ENCODE peak calls at places on chromosomes 13 and 19, in ten cellular contexts. One of them, this sample, is unnamed.

GRCh38 chr13:60369242-60369641 is 27.8 kb upstream of the TDRD3 start:
- DNase-seq in stimulated activated CD8-positive, alpha-beta memory T cell treated with anti-CD3 and anti-CD28 coated beads, Interleukin-12 subunit alpha, Interleukin-12 subunit beta, amount 100 ng/mL, for 4 hours: no peak
- DNase-seq in NCI-H1694: no peak
- DNase-seq in nucleus accumbens: no peak
- DNase-seq in germinal center: peak
- DNase-seq in HCEC 1CT: no peak
- DNase-seq in mucosa of gallbladder: no peak
- DNase-seq in stimulated activated CD4-positive, alpha-beta T cell treated with anti-CD3 and anti-CD28 coated beads, Interleukin-4, amount 100 ng/mL, for 1 hour: no peak
- DNase-seq in GM13977: no peak
- DNase-seq in cardiac muscle cell: peak
- DNase-seq in this sample: no peak

GRCh38 chr13:41029629-41030028 is 10.5 kb upstream of the ELF1 start:
- DNase-seq in stimulated activated CD8-positive, alpha-beta memory T cell treated with anti-CD3 and anti-CD28 coated beads, Interleukin-12 subunit alpha, Interleukin-12 subunit beta, amount 100 ng/mL, for 4 hours: no peak
- DNase-seq in NCI-H1694: no peak
- DNase-seq in nucleus accumbens: no peak
- DNase-seq in germinal center: no peak
- DNase-seq in HCEC 1CT: no peak
- DNase-seq in mucosa of gallbladder: no peak
- DNase-seq in stimulated activated CD4-positive, alpha-beta T cell treated with anti-CD3 and anti-CD28 coated beads, Interleukin-4, amount 100 ng/mL, for 1 hour: no peak
- DNase-seq in GM13977: no peak
- DNase-seq in cardiac muscle cell: no peak
- DNase-seq in this sample: no peak

GRCh38 chr13:90493667-90494066 is 853.8 kb upstream of the MIR17HG start:
- DNase-seq in stimulated activated CD8-positive, alpha-beta memory T cell treated with anti-CD3 and anti-CD28 coated beads, Interleukin-12 subunit alpha, Interleukin-12 subunit beta, amount 100 ng/mL, for 4 hours: no peak
- DNase-seq in NCI-H1694: no peak
- DNase-seq in nucleus accumbens: no peak
- DNase-seq in germinal center: no peak
- DNase-seq in HCEC 1CT: no peak
- DNase-seq in mucosa of gallbladder: no peak
- DNase-seq in stimulated activated CD4-positive, alpha-beta T cell treated with anti-CD3 and anti-CD28 coated beads, Interleukin-4, amount 100 ng/mL, for 1 hour: no peak
- DNase-seq in GM13977: no peak
- DNase-seq in cardiac muscle cell: no peak
- DNase-seq in this sample: no peak

GRCh38 chr13:57631607-57632275 is at the start of gene PCDH17:
- DNase-seq in stimulated activated CD8-positive, alpha-beta memory T cell treated with anti-CD3 and anti-CD28 coated beads, Interleukin-12 subunit alpha, Interleukin-12 subunit beta, amount 100 ng/mL, for 4 hours: no peak
- DNase-seq in NCI-H1694: no peak
- DNase-seq in nucleus accumbens: peak
- DNase-seq in germinal center: no peak
- DNase-seq in HCEC 1CT: no peak
- DNase-seq in mucosa of gallbladder: peak
- DNase-seq in stimulated activated CD4-positive, alpha-beta T cell treated with anti-CD3 and anti-CD28 coated beads, Interleukin-4, amount 100 ng/mL, for 1 hour: no peak
- DNase-seq in GM13977: peak
- DNase-seq in cardiac muscle cell: peak
- DNase-seq in this sample: peak

GRCh38 chr19:6720369-6721112 is at the start of gene C3:
- DNase-seq in stimulated activated CD8-positive, alpha-beta memory T cell treated with anti-CD3 and anti-CD28 coated beads, Interleukin-12 subunit alpha, Interleukin-12 subunit beta, amount 100 ng/mL, for 4 hours: no peak
- DNase-seq in NCI-H1694: no peak
- DNase-seq in nucleus accumbens: no peak
- DNase-seq in germinal center: no peak
- DNase-seq in HCEC 1CT: peak
- DNase-seq in mucosa of gallbladder: no peak
- DNase-seq in stimulated activated CD4-positive, alpha-beta T cell treated with anti-CD3 and anti-CD28 coated beads, Interleukin-4, amount 100 ng/mL, for 1 hour: no peak
- DNase-seq in GM13977: no peak
- DNase-seq in cardiac muscle cell: peak
- DNase-seq in this sample: no peak

GRCh38 chr13:33611016-33611805 is 206.7 kb upstream of the RFC3 start:
- DNase-seq in stimulated activated CD8-positive, alpha-beta memory T cell treated with anti-CD3 and anti-CD28 coated beads, Interleukin-12 subunit alpha, Interleukin-12 subunit beta, amount 100 ng/mL, for 4 hours: no peak
- DNase-seq in NCI-H1694: no peak
- DNase-seq in nucleus accumbens: peak
- DNase-seq in germinal center: no peak
- DNase-seq in HCEC 1CT: peak
- DNase-seq in mucosa of gallbladder: peak
- DNase-seq in stimulated activated CD4-positive, alpha-beta T cell treated with anti-CD3 and anti-CD28 coated beads, Interleukin-4, amount 100 ng/mL, for 1 hour: no peak
- DNase-seq in GM13977: no peak
- DNase-seq in cardiac muscle cell: peak
- DNase-seq in this sample: peak

GRCh38 chr19:17021793-17022590 is 4.6 kb downstream of the CPAMD8 start:
- DNase-seq in stimulated activated CD8-positive, alpha-beta memory T cell treated with anti-CD3 and anti-CD28 coated beads, Interleukin-12 subunit alpha, Interleukin-12 subunit beta, amount 100 ng/mL, for 4 hours: no peak
- DNase-seq in NCI-H1694: no peak
- DNase-seq in nucleus accumbens: no peak
- DNase-seq in germinal center: no peak
- DNase-seq in HCEC 1CT: peak
- DNase-seq in mucosa of gallbladder: no peak
- DNase-seq in stimulated activated CD4-positive, alpha-beta T cell treated with anti-CD3 and anti-CD28 coated beads, Interleukin-4, amount 100 ng/mL, for 1 hour: no peak
- DNase-seq in GM13977: no peak
- DNase-seq in cardiac muscle cell: peak
- DNase-seq in this sample: no peak

GRCh38 chr19:9881720-9882119 is 46.6 kb downstream of the PIN1 start:
- DNase-seq in stimulated activated CD8-positive, alpha-beta memory T cell treated with anti-CD3 and anti-CD28 coated beads, Interleukin-12 subunit alpha, Interleukin-12 subunit beta, amount 100 ng/mL, for 4 hours: no peak
- DNase-seq in NCI-H1694: no peak
- DNase-seq in nucleus accumbens: no peak
- DNase-seq in germinal center: no peak
- DNase-seq in HCEC 1CT: no peak
- DNase-seq in mucosa of gallbladder: no peak
- DNase-seq in stimulated activated CD4-positive, alpha-beta T cell treated with anti-CD3 and anti-CD28 coated beads, Interleukin-4, amount 100 ng/mL, for 1 hour: no peak
- DNase-seq in GM13977: no peak
- DNase-seq in cardiac muscle cell: no peak
- DNase-seq in this sample: no peak

GRCh38 chr13:66532146-66532545 is 698.0 kb downstream of the PCDH9 start:
- DNase-seq in stimulated activated CD8-positive, alpha-beta memory T cell treated with anti-CD3 and anti-CD28 coated beads, Interleukin-12 subunit alpha, Interleukin-12 subunit beta, amount 100 ng/mL, for 4 hours: no peak
- DNase-seq in NCI-H1694: no peak
- DNase-seq in nucleus accumbens: no peak
- DNase-seq in germinal center: no peak
- DNase-seq in HCEC 1CT: peak
- DNase-seq in mucosa of gallbladder: no peak
- DNase-seq in stimulated activated CD4-positive, alpha-beta T cell treated with anti-CD3 and anti-CD28 coated beads, Interleukin-4, amount 100 ng/mL, for 1 hour: no peak
- DNase-seq in GM13977: no peak
- DNase-seq in cardiac muscle cell: peak
- DNase-seq in this sample: no peak

GRCh38 chr19:38134538-38135149 is 89.4 kb downstream of the DPF1 start:
- DNase-seq in stimulated activated CD8-positive, alpha-beta memory T cell treated with anti-CD3 and anti-CD28 coated beads, Interleukin-12 subunit alpha, Interleukin-12 subunit beta, amount 100 ng/mL, for 4 hours: no peak
- DNase-seq in NCI-H1694: peak
- DNase-seq in nucleus accumbens: no peak
- DNase-seq in germinal center: peak
- DNase-seq in HCEC 1CT: peak
- DNase-seq in mucosa of gallbladder: peak
- DNase-seq in stimulated activated CD4-positive, alpha-beta T cell treated with anti-CD3 and anti-CD28 coated beads, Interleukin-4, amount 100 ng/mL, for 1 hour: peak
- DNase-seq in GM13977: peak
- DNase-seq in cardiac muscle cell: peak
- DNase-seq in this sample: no peak

GRCh38 chr13:32829269-32829668 is 187.0 kb upstream of the KL start:
- DNase-seq in stimulated activated CD8-positive, alpha-beta memory T cell treated with anti-CD3 and anti-CD28 coated beads, Interleukin-12 subunit alpha, Interleukin-12 subunit beta, amount 100 ng/mL, for 4 hours: no peak
- DNase-seq in NCI-H1694: no peak
- DNase-seq in nucleus accumbens: no peak
- DNase-seq in germinal center: no peak
- DNase-seq in HCEC 1CT: no peak
- DNase-seq in mucosa of gallbladder: no peak
- DNase-seq in stimulated activated CD4-positive, alpha-beta T cell treated with anti-CD3 and anti-CD28 coated beads, Interleukin-4, amount 100 ng/mL, for 1 hour: no peak
- DNase-seq in GM13977: no peak
- DNase-seq in cardiac muscle cell: no peak
- DNase-seq in this sample: no peak

This sample was measured in anterior cingulate cortex.